ENCODE peak calls at places on chromosomes 11 and 22, in seven cellular contexts. One of them, this sample, is unnamed.

GRCh38 chr11:35598254-35599125 is 19.8 kb upstream of the FJX1 start:
- DNase-seq in A549: peak; percentile 41
- DNase-seq in body of pancreas: peak; percentile 47
- DNase-seq in IMR-90: peak; percentile 88
- DNase-seq in fibroblast of mammary gland: no peak
- DNase-seq in cardiac muscle cell: no peak
- DNase-seq in spleen: no peak
- DNase-seq in this sample: no peak

GRCh38 chr11:100687032-100687629 is at the start of gene ARHGAP42:
- DNase-seq in A549: peak; percentile 74
- DNase-seq in body of pancreas: peak; percentile 66
- DNase-seq in IMR-90: peak; percentile 48
- DNase-seq in fibroblast of mammary gland: peak; percentile 49
- DNase-seq in cardiac muscle cell: peak; percentile 89
- DNase-seq in spleen: peak; percentile 91
- DNase-seq in this sample: no peak

GRCh38 chr11:109983358-109983757 is 109.8 kb upstream of the ZC3H12C start:
- DNase-seq in A549: no peak
- DNase-seq in body of pancreas: no peak
- DNase-seq in IMR-90: no peak
- DNase-seq in fibroblast of mammary gland: no peak
- DNase-seq in cardiac muscle cell: no peak
- DNase-seq in spleen: no peak
- DNase-seq in this sample: no peak

GRCh38 chr22:38850941-38851849 is 7.4 kb upstream of the NPTXR start:
- DNase-seq in A549: peak; percentile 36
- DNase-seq in body of pancreas: no peak
- DNase-seq in IMR-90: peak; percentile 72
- DNase-seq in fibroblast of mammary gland: peak; percentile 71
- DNase-seq in cardiac muscle cell: no peak
- DNase-seq in spleen: no peak
- DNase-seq in this sample: no peak

GRCh38 chr22:22576244-22576988 is 17.4 kb upstream of the PRAME start:
- DNase-seq in A549: peak; percentile 55
- DNase-seq in body of pancreas: peak; percentile 30
- DNase-seq in IMR-90: peak; percentile 24
- DNase-seq in fibroblast of mammary gland: peak; percentile 44
- DNase-seq in cardiac muscle cell: no peak
- DNase-seq in spleen: no peak
- DNase-seq in this sample: no peak

GRCh38 chr11:57779275-57779674 is 17.7 kb downstream of the CTNND1 start:
- DNase-seq in A549: peak; percentile 63
- DNase-seq in body of pancreas: peak; percentile 71
- DNase-seq in IMR-90: peak; percentile 63
- DNase-seq in fibroblast of mammary gland: no peak
- DNase-seq in cardiac muscle cell: peak; percentile 56
- DNase-seq in spleen: no peak
- DNase-seq in this sample: peak; percentile 45

GRCh38 chr11:16776716-16777115 is 38.3 kb downstream of the C11orf58 start:
- DNase-seq in A549: no peak
- DNase-seq in body of pancreas: no peak
- DNase-seq in IMR-90: peak; percentile 25
- DNase-seq in fibroblast of mammary gland: peak; percentile 61
- DNase-seq in cardiac muscle cell: no peak
- DNase-seq in spleen: no peak
- DNase-seq in this sample: no peak

GRCh38 chr11:103529217-103529684 is 420.0 kb downstream of the DYNC2H1 start:
- DNase-seq in A549: peak; percentile 62
- DNase-seq in body of pancreas: no peak
- DNase-seq in IMR-90: peak; percentile 78
- DNase-seq in fibroblast of mammary gland: peak; percentile 97
- DNase-seq in cardiac muscle cell: no peak
- DNase-seq in spleen: no peak
- DNase-seq in this sample: peak; percentile 75

GRCh38 chr11:127629200-127629599 is 628.6 kb upstream of the KIRREL3 start:
- DNase-seq in A549: no peak
- DNase-seq in body of pancreas: no peak
- DNase-seq in IMR-90: no peak
- DNase-seq in fibroblast of mammary gland: no peak
- DNase-seq in cardiac muscle cell: no peak
- DNase-seq in spleen: no peak
- DNase-seq in this sample: no peak

GRCh38 chr11:127624455-127624854 is 623.9 kb upstream of the KIRREL3 start:
- DNase-seq in A549: no peak
- DNase-seq in body of pancreas: no peak
- DNase-seq in IMR-90: peak; percentile 6
- DNase-seq in fibroblast of mammary gland: no peak
- DNase-seq in cardiac muscle cell: no peak
- DNase-seq in spleen: no peak
- DNase-seq in this sample: no peak

GRCh38 chr11:127625402-127625801 is 624.8 kb upstream of the KIRREL3 start:
- DNase-seq in A549: no peak
- DNase-seq in body of pancreas: no peak
- DNase-seq in IMR-90: no peak
- DNase-seq in fibroblast of mammary gland: no peak
- DNase-seq in cardiac muscle cell: no peak
- DNase-seq in spleen: no peak
- DNase-seq in this sample: no peak

GRCh38 chr11:127627629-127628462 is 627.3 kb upstream of the KIRREL3 start:
- DNase-seq in A549: no peak
- DNase-seq in body of pancreas: peak; percentile 75
- DNase-seq in IMR-90: peak; percentile 4
- DNase-seq in fibroblast of mammary gland: no peak
- DNase-seq in cardiac muscle cell: no peak
- DNase-seq in spleen: no peak
- DNase-seq in this sample: peak; percentile 21

DNA sequence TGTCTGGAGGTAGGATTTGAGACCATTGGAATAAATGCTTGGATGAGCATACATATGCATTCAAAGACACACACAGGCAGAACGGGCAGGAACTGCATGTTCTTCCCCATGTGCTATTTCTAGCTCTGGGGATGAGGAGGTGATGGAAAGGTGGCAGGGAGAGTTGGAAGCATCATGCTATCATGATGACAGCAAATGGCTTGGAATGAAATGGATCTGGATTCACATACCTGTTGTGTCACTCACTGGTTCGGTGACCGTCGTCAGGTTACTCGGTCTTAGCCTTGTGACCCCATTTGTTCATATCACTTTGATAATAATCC is 627.9 kb upstream of the KIRREL3 start:
- DNase-seq in A549: no peak
- DNase-seq in body of pancreas: no peak
- DNase-seq in IMR-90: no peak
- DNase-seq in fibroblast of mammary gland: no peak
- DNase-seq in cardiac muscle cell: no peak
- DNase-seq in spleen: no peak
- DNase-seq in this sample: no peak
- H3K4me3 ChIP-seq in A549: no peak overlapping the region
- H3K4me3 ChIP-seq in body of pancreas: no peak overlapping the region
- H3K4me3 ChIP-seq in IMR-90: no peak overlapping the region
- H3K4me3 ChIP-seq in fibroblast of mammary gland: no peak overlapping the region
- H3K4me3 ChIP-seq in cardiac muscle cell: no peak overlapping the region
- H3K4me3 ChIP-seq in spleen: no peak overlapping the region
- H3K4me3 ChIP-seq in this sample: no peak overlapping the region

GRCh38 chr22:50208430-50208938 is 7.7 kb downstream of the SELENOO start:
- DNase-seq in A549: no peak
- DNase-seq in body of pancreas: no peak
- DNase-seq in IMR-90: no peak
- DNase-seq in fibroblast of mammary gland: no peak
- DNase-seq in cardiac muscle cell: no peak
- DNase-seq in spleen: no peak
- DNase-seq in this sample: no peak

GRCh38 chr22:50208939-50209892 is 8.4 kb downstream of the SELENOO start:
- DNase-seq in A549: no peak
- DNase-seq in body of pancreas: no peak
- DNase-seq in IMR-90: no peak
- DNase-seq in fibroblast of mammary gland: no peak
- DNase-seq in cardiac muscle cell: no peak
- DNase-seq in spleen: peak; percentile 76
- DNase-seq in this sample: no peak

GRCh38 chr22:50205781-50206569 is 5.2 kb downstream of the SELENOO start:
- DNase-seq in A549: no peak
- DNase-seq in body of pancreas: no peak
- DNase-seq in IMR-90: no peak
- DNase-seq in fibroblast of mammary gland: no peak
- DNase-seq in cardiac muscle cell: no peak
- DNase-seq in spleen: no peak
- DNase-seq in this sample: no peak

GRCh38 chr22:50207383-50208031 is 6.7 kb downstream of the SELENOO start:
- DNase-seq in A549: no peak
- DNase-seq in body of pancreas: no peak
- DNase-seq in IMR-90: no peak
- DNase-seq in fibroblast of mammary gland: no peak
- DNase-seq in cardiac muscle cell: no peak
- DNase-seq in spleen: peak; percentile 80
- DNase-seq in this sample: no peak

DNA sequence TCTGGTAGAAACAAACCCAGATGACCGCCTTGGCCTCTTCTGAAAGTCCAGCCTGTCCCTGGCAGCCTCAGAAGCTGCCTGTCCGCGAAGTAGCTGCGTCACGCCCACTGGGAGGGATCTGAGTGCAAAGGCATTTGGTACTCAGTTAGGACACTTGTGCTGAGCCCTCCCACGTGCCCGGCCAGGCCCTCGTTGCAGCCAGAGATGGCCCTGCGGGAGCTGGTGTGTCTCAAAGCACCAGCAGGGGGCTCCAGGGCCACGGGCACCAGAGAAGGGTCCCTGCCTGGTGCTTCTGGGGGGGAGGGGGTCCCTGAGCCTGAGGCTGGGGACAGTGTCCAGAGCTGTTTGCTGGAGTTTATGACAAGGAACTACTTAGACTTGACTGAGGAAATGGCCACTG is 5.8 kb downstream of the SELENOO start:
- DNase-seq in A549: peak; percentile 37
- DNase-seq in body of pancreas: no peak
- DNase-seq in IMR-90: peak; percentile 26
- DNase-seq in fibroblast of mammary gland: peak; percentile 76
- DNase-seq in cardiac muscle cell: peak; percentile 85
- DNase-seq in spleen: peak; percentile 83
- DNase-seq in this sample: no peak
- TF ChIP-seq CTCF in A549: peak; percentile 10
- TF ChIP-seq CTCF in body of pancreas: no peak
- TF ChIP-seq CTCF in IMR-90: peak; percentile 43
- TF ChIP-seq CTCF in fibroblast of mammary gland: peak; percentile 47
- TF ChIP-seq CTCF in cardiac muscle cell: peak; percentile 54
- TF ChIP-seq CTCF in spleen: peak; percentile 21
- TF ChIP-seq CTCF in this sample: peak; percentile 52

GRCh38 chr22:49672013-49672516 is 155.6 kb downstream of the BRD1 start:
- DNase-seq in A549: no peak
- DNase-seq in body of pancreas: no peak
- DNase-seq in IMR-90: no peak
- DNase-seq in fibroblast of mammary gland: no peak
- DNase-seq in cardiac muscle cell: no peak
- DNase-seq in spleen: no peak
- DNase-seq in this sample: no peak

GRCh38 chr22:49671331-49672012 is 156.2 kb downstream of the BRD1 start:
- DNase-seq in A549: no peak
- DNase-seq in body of pancreas: no peak
- DNase-seq in IMR-90: no peak
- DNase-seq in fibroblast of mammary gland: no peak
- DNase-seq in cardiac muscle cell: no peak
- DNase-seq in spleen: no peak
- DNase-seq in this sample: no peak

GRCh38 chr22:49668402-49668801 is 159.3 kb downstream of the BRD1 start:
- DNase-seq in A549: no peak
- DNase-seq in body of pancreas: no peak
- DNase-seq in IMR-90: no peak
- DNase-seq in fibroblast of mammary gland: no peak
- DNase-seq in cardiac muscle cell: no peak
- DNase-seq in spleen: no peak
- DNase-seq in this sample: no peak

GRCh38 chr22:49673048-49673447 is 154.6 kb downstream of the BRD1 start:
- DNase-seq in A549: no peak
- DNase-seq in body of pancreas: no peak
- DNase-seq in IMR-90: no peak
- DNase-seq in fibroblast of mammary gland: no peak
- DNase-seq in cardiac muscle cell: no peak
- DNase-seq in spleen: no peak
- DNase-seq in this sample: no peak

DNA sequence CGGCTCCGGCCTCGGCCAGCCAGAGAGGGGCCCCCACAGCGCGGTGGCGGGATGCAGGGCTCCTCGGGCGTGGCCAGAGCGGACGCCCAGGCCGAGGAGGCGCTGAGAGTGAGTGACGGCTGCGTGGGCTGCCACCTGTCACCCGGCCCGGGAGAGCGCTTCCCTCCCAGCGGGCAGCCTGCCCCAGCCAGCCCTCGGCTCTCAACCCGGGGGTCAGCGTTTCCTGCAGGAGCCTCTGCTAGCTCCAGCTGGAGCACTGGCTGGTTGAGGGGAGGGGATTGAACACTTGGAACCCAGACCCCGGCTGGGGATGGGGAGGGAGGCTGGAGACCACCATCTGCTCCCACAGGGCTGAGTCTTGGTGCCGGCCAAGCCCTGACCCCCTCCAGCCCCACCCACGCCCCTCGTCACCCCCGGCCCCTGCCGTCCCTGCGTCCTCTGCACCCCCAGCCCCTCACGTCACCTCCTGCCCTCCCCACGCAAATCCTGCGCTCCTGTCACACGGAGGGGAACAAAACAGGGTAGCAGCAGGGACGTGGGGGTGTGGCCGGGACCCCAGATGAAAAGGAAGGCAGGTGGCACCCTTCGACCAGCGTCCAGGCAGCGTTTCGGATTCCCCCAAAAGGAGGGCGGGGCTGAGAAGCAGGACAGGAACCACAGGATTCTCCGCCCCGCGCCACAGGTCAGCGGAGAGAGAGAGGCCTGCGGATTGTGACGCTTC is 156.9 kb downstream of the BRD1 start:
- DNase-seq in A549: no peak
- DNase-seq in body of pancreas: no peak
- DNase-seq in IMR-90: no peak
- DNase-seq in fibroblast of mammary gland: no peak
- DNase-seq in cardiac muscle cell: no peak
- DNase-seq in spleen: peak; percentile 73
- DNase-seq in this sample: no peak
- H3K4me3 ChIP-seq in A549: peak overlapping the region; percentile 28
- H3K4me3 ChIP-seq in body of pancreas: no peak overlapping the region
- H3K4me3 ChIP-seq in IMR-90: no peak overlapping the region
- H3K4me3 ChIP-seq in fibroblast of mammary gland: no peak overlapping the region
- H3K4me3 ChIP-seq in cardiac muscle cell: peak overlapping the region; percentile 16
- H3K4me3 ChIP-seq in spleen: peak overlapping the region; percentile 50
- H3K4me3 ChIP-seq in this sample: no peak overlapping the region

GRCh38 chr11:59158206-59159068 is 13.5 kb upstream of the DTX4 start:
- DNase-seq in A549: peak; percentile 74
- DNase-seq in body of pancreas: peak; percentile 65
- DNase-seq in IMR-90: peak; percentile 75
- DNase-seq in fibroblast of mammary gland: peak; percentile 76
- DNase-seq in cardiac muscle cell: peak; percentile 62
- DNase-seq in spleen: no peak
- DNase-seq in this sample: no peak

GRCh38 chr11:59157433-59157832 is 14.5 kb upstream of the DTX4 start:
- DNase-seq in A549: no peak
- DNase-seq in body of pancreas: no peak
- DNase-seq in IMR-90: no peak
- DNase-seq in fibroblast of mammary gland: no peak
- DNase-seq in cardiac muscle cell: no peak
- DNase-seq in spleen: no peak
- DNase-seq in this sample: no peak

GRCh38 chr11:59151761-59152160 is 9.1 kb downstream of the FAM111A start:
- DNase-seq in A549: no peak
- DNase-seq in body of pancreas: no peak
- DNase-seq in IMR-90: no peak
- DNase-seq in fibroblast of mammary gland: no peak
- DNase-seq in cardiac muscle cell: no peak
- DNase-seq in spleen: no peak
- DNase-seq in this sample: no peak

GRCh38 chr11:59152312-59152967 is 9.8 kb downstream of the FAM111A start:
- DNase-seq in A549: no peak
- DNase-seq in body of pancreas: no peak
- DNase-seq in IMR-90: no peak
- DNase-seq in fibroblast of mammary gland: no peak
- DNase-seq in cardiac muscle cell: no peak
- DNase-seq in spleen: no peak
- DNase-seq in this sample: no peak

GRCh38 chr11:59154585-59154984 is 11.9 kb downstream of the FAM111A start:
- DNase-seq in A549: no peak
- DNase-seq in body of pancreas: no peak
- DNase-seq in IMR-90: peak; percentile 26
- DNase-seq in fibroblast of mammary gland: no peak
- DNase-seq in cardiac muscle cell: no peak
- DNase-seq in spleen: no peak
- DNase-seq in this sample: no peak
- TF ChIP-seq CTCF in A549: no peak
- TF ChIP-seq CTCF in body of pancreas: no peak
- TF ChIP-seq CTCF in IMR-90: no peak
- TF ChIP-seq CTCF in fibroblast of mammary gland: no peak
- TF ChIP-seq CTCF in cardiac muscle cell: no peak
- TF ChIP-seq CTCF in spleen: no peak
- TF ChIP-seq CTCF in this sample: no peak